ENCODE peak calls at places on chromosomes 6 and 20, in five cellular contexts. One of them, this sample, is unnamed.
A peak's percentile ranks its signal among the peaks of the same experiment; 100 is the strongest.

GRCh38 chr6:111573892-111574800 is 31.5 kb downstream of the TRAF3IP2 start:
- DNase-seq in activated T-cell treated with anti-CD3 and anti-CD28 coated beads for 1 hour: no peak
- DNase-seq in transverse colon: no peak
- DNase-seq in progenitor cell of endocrine pancreas: no peak
- DNase-seq in NCI-H1092 treated with DMSO at 0.1 percent for 48 hours: peak; percentile 40
- DNase-seq in this sample: no peak

GRCh38 chr20:42612262-42612661 is 577.4 kb downstream of the PTPRT start:
- DNase-seq in activated T-cell treated with anti-CD3 and anti-CD28 coated beads for 1 hour: no peak
- DNase-seq in transverse colon: no peak
- DNase-seq in progenitor cell of endocrine pancreas: no peak
- DNase-seq in NCI-H1092 treated with DMSO at 0.1 percent for 48 hours: no peak
- DNase-seq in this sample: no peak

GRCh38 chr6:89462503-89462902 is 29.6 kb downstream of the ANKRD6 start:
- DNase-seq in activated T-cell treated with anti-CD3 and anti-CD28 coated beads for 1 hour: no peak
- DNase-seq in transverse colon: no peak
- DNase-seq in progenitor cell of endocrine pancreas: no peak
- DNase-seq in NCI-H1092 treated with DMSO at 0.1 percent for 48 hours: no peak
- DNase-seq in this sample: no peak

GRCh38 chr6:14068133-14068532 is 49.4 kb upstream of the CD83 start:
- DNase-seq in activated T-cell treated with anti-CD3 and anti-CD28 coated beads for 1 hour: no peak
- DNase-seq in transverse colon: no peak
- DNase-seq in progenitor cell of endocrine pancreas: no peak
- DNase-seq in NCI-H1092 treated with DMSO at 0.1 percent for 48 hours: no peak
- DNase-seq in this sample: no peak

GRCh38 chr6:142850653-142851434 is 94.1 kb downstream of the HIVEP2 start:
- DNase-seq in activated T-cell treated with anti-CD3 and anti-CD28 coated beads for 1 hour: no peak
- DNase-seq in transverse colon: no peak
- DNase-seq in progenitor cell of endocrine pancreas: no peak
- DNase-seq in NCI-H1092 treated with DMSO at 0.1 percent for 48 hours: no peak
- DNase-seq in this sample: no peak

GRCh38 chr6:127177030-127177928 is 58.8 kb downstream of the RSPO3 start:
- DNase-seq in activated T-cell treated with anti-CD3 and anti-CD28 coated beads for 1 hour: no peak
- DNase-seq in transverse colon: no peak
- DNase-seq in progenitor cell of endocrine pancreas: no peak
- DNase-seq in NCI-H1092 treated with DMSO at 0.1 percent for 48 hours: no peak
- DNase-seq in this sample: no peak

GRCh38 chr6:85460951-85461805 is 11.3 kb downstream of the NT5E start:
- DNase-seq in activated T-cell treated with anti-CD3 and anti-CD28 coated beads for 1 hour: no peak
- DNase-seq in transverse colon: no peak
- DNase-seq in progenitor cell of endocrine pancreas: no peak
- DNase-seq in NCI-H1092 treated with DMSO at 0.1 percent for 48 hours: no peak
- DNase-seq in this sample: no peak

GRCh38 chr6:126268087-126268486 is 71.8 kb upstream of the CENPW start:
- DNase-seq in activated T-cell treated with anti-CD3 and anti-CD28 coated beads for 1 hour: no peak
- DNase-seq in transverse colon: no peak
- DNase-seq in progenitor cell of endocrine pancreas: no peak
- DNase-seq in NCI-H1092 treated with DMSO at 0.1 percent for 48 hours: no peak
- DNase-seq in this sample: no peak

GRCh38 chr6:132132420-132132819 is 181.2 kb upstream of the CCN2 start:
- DNase-seq in activated T-cell treated with anti-CD3 and anti-CD28 coated beads for 1 hour: no peak
- DNase-seq in transverse colon: no peak
- DNase-seq in progenitor cell of endocrine pancreas: no peak
- DNase-seq in NCI-H1092 treated with DMSO at 0.1 percent for 48 hours: no peak
- DNase-seq in this sample: no peak

GRCh38 chr6:157087974-157088373 is 235.3 kb downstream of the TMEM242 start:
- DNase-seq in activated T-cell treated with anti-CD3 and anti-CD28 coated beads for 1 hour: no peak
- DNase-seq in transverse colon: no peak
- DNase-seq in progenitor cell of endocrine pancreas: no peak
- DNase-seq in NCI-H1092 treated with DMSO at 0.1 percent for 48 hours: no peak
- DNase-seq in this sample: no peak

GRCh38 chr6:41938590-41938989 is 3.0 kb downstream of the CCND3 start:
- DNase-seq in activated T-cell treated with anti-CD3 and anti-CD28 coated beads for 1 hour: no peak
- DNase-seq in transverse colon: no peak
- DNase-seq in progenitor cell of endocrine pancreas: no peak
- DNase-seq in NCI-H1092 treated with DMSO at 0.1 percent for 48 hours: no peak
- DNase-seq in this sample: no peak

GRCh38 chr6:160382946-160383345 is 34.8 kb downstream of the SLC22A3 start:
- DNase-seq in activated T-cell treated with anti-CD3 and anti-CD28 coated beads for 1 hour: no peak
- DNase-seq in transverse colon: no peak
- DNase-seq in progenitor cell of endocrine pancreas: no peak
- DNase-seq in NCI-H1092 treated with DMSO at 0.1 percent for 48 hours: no peak
- DNase-seq in this sample: no peak

GRCh38 chr20:63696311-63696627 is 183 bp upstream of the TNFRSF6B start:
- DNase-seq in activated T-cell treated with anti-CD3 and anti-CD28 coated beads for 1 hour: no peak
- DNase-seq in transverse colon: peak; percentile 60
- DNase-seq in progenitor cell of endocrine pancreas: no peak
- DNase-seq in NCI-H1092 treated with DMSO at 0.1 percent for 48 hours: no peak
- DNase-seq in this sample: peak; percentile 78

GRCh38 chr20:37948956-37949355 is 46.0 kb downstream of the VSTM2L start:
- DNase-seq in activated T-cell treated with anti-CD3 and anti-CD28 coated beads for 1 hour: no peak
- DNase-seq in transverse colon: no peak
- DNase-seq in progenitor cell of endocrine pancreas: no peak
- DNase-seq in NCI-H1092 treated with DMSO at 0.1 percent for 48 hours: no peak
- DNase-seq in this sample: peak; percentile 25

GRCh38 chr6:106579281-106579680 is 50.0 kb downstream of the RTN4IP1 start:
- DNase-seq in activated T-cell treated with anti-CD3 and anti-CD28 coated beads for 1 hour: no peak
- DNase-seq in transverse colon: no peak
- DNase-seq in progenitor cell of endocrine pancreas: no peak
- DNase-seq in NCI-H1092 treated with DMSO at 0.1 percent for 48 hours: no peak
- DNase-seq in this sample: no peak

GRCh38 chr6:41566961-41567360 is 20.8 kb downstream of the FOXP4 start:
- DNase-seq in activated T-cell treated with anti-CD3 and anti-CD28 coated beads for 1 hour: no peak
- DNase-seq in transverse colon: no peak
- DNase-seq in progenitor cell of endocrine pancreas: no peak
- DNase-seq in NCI-H1092 treated with DMSO at 0.1 percent for 48 hours: no peak
- DNase-seq in this sample: no peak

GRCh38 chr6:30769088-30769852 is 24.9 kb upstream of the IER3 start:
- DNase-seq in activated T-cell treated with anti-CD3 and anti-CD28 coated beads for 1 hour: peak; percentile 59
- DNase-seq in transverse colon: peak; percentile 54
- DNase-seq in progenitor cell of endocrine pancreas: no peak
- DNase-seq in NCI-H1092 treated with DMSO at 0.1 percent for 48 hours: no peak
- DNase-seq in this sample: peak; percentile 92

GRCh38 chr6:138795809-138796469 is at the start of gene ECT2L:
- DNase-seq in activated T-cell treated with anti-CD3 and anti-CD28 coated beads for 1 hour: no peak
- DNase-seq in transverse colon: peak; percentile 83
- DNase-seq in progenitor cell of endocrine pancreas: peak; percentile 40
- DNase-seq in NCI-H1092 treated with DMSO at 0.1 percent for 48 hours: no peak
- DNase-seq in this sample: peak; percentile 57

This sample was measured in Caco-2.